ENCODE peak calls at places on chromosomes 7 and 10, in seven cellular contexts. P, Z, W, L, O, D and E are unnamed samples. For H3K4me1 and H3K9me3, the result is how much of the 10 kb centered on the place peaks cover.

GRCh38 chr10:35875281-35875680 is 233.2 kb upstream of the FZD8 start:
- DNase-seq in D (no peak), Z (no peak), P (no peak), O (no peak), L (no peak), W (no peak), E (no peak)

GRCh38 chr10:22599048-22599561 is 115.3 kb downstream of the PIP4K2A start:
- DNase-seq in P (no peak), D (no peak), W (no peak), L (no peak), O (no peak), Z (no peak), E (no peak)

GRCh38 chr10:96830511-96831199 is 1.4 kb upstream of the LCOR start:
- DNase-seq in O (peak), L (peak), P (no peak), W (peak), D (peak), Z (no peak), E (peak)

GRCh38 chr10:5447071-5447470 is 34.7 kb downstream of the NET1 start:
- DNase-seq in O (no peak), Z (no peak), L (no peak), W (no peak), D (peak), P (no peak), E (no peak)

GRCh38 chr10:74825371-74826141 is 844 bp upstream of the KAT6B start:
- DNase-seq in W (peak), Z (peak), L (no peak), D (peak), O (peak), P (no peak), E (peak)

GRCh38 chr10:14502451-14502850 is 171.7 kb upstream of the FRMD4A start:
- DNase-seq in L (no peak), D (no peak), Z (no peak), W (no peak), O (no peak), P (no peak), E (no peak)

GRCh38 chr7:39733881-39734571 is 110.7 kb downstream of the RALA start:
- DNase-seq in O (peak), W (no peak), D (no peak), L (no peak), P (no peak), Z (no peak), E (peak)

GRCh38 chr10:69057261-69057950 is 30.5 kb upstream of the SRGN start:
- DNase-seq in Z (no peak), P (peak), W (no peak), L (no peak), O (no peak), D (no peak), E (no peak)

GRCh38 chr10:42491801-42492200 is 146.6 kb downstream of the ZNF33B start:
- DNase-seq in W (no peak), Z (no peak), O (no peak), P (no peak), L (no peak), D (no peak), E (no peak)

GRCh38 chr10:42490368-42490767 is 148.0 kb downstream of the ZNF33B start:
- DNase-seq in Z (no peak), O (no peak), P (no peak), W (no peak), L (no peak), D (no peak), E (no peak)

GRCh38 chr10:42491001-42491592 is 147.3 kb downstream of the ZNF33B start:
- DNase-seq in D (no peak), P (no peak), O (no peak), Z (no peak), W (no peak), L (no peak), E (no peak)

GRCh38 chr10:42488416-42488815 is 150.0 kb downstream of the ZNF33B start:
- DNase-seq in Z (no peak), D (no peak), O (no peak), L (no peak), W (no peak), P (no peak), E (no peak)
- H3K4me1 ChIP-seq in Z (under half), D (under half), O (under half), L (under half), W (under half), P (under half), E (under half)

DNA sequence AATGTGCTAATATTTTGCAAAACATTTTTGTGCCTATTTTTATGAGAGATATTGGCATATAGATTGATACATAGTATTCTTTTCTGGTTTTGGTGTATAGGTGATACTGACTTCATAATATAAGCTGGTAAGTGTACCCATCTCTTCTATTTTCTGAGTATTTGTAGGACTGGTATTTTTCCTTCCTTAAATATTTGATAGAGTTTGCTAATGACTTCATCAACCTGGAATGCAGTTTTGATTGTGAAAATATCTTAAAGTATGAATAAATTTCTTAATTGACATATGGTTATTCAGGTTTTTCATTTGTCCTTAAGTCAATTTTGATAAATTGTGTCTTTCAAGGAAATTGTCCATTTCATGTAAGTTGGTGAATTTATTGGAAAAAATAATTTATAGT is 6.1 kb upstream of the SCRN1 start:
- DNase-seq in L (no peak), O (no peak), Z (no peak), D (no peak), W (no peak), P (no peak), E (no peak)
- H3K9me3 ChIP-seq in L (under half), O (under half), Z (under half), D (under half), W (under half), P (under half), E (under half)

DNA sequence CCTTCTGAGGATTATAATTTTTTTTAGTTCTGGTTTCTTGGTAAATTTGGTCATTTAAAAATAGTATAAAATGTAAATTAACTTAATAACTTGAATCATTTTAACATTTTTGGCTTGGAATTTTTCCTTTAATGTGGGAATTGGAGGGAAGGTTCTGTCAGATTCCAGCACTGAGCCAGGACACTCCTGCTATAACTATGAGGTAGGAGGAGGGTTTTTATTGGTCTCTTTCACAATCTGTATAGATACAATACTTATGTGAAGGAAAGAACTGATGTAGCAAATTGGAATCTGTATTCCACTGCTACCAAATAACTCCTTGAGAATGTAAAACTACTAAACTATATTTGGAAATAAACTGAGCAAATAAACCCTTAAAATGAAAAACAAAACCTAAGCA is 3.2 kb downstream of the PRKG1 start:
- DNase-seq in O (no peak), Z (no peak), P (no peak), D (no peak), L (no peak), W (no peak), E (no peak)
- H3K4me3 ChIP-seq in O (no peak), Z (peak), P (no peak), D (no peak), L (peak), W (no peak), E (no peak)

GRCh38 chr10:44961231-44961571 is 1.6 kb downstream of the RASSF4 start:
- DNase-seq in O (no peak), L (no peak), D (no peak), W (peak), Z (peak), P (no peak), E (no peak)
- H3K4me1 ChIP-seq in O (under half), L (under half), D (under half), W (under half), Z (half or more), P (half or more), E (under half)

GRCh38 chr7:153331427-153331826 is 571.9 kb downstream of the ACTR3B start:
- DNase-seq in L (no peak), P (no peak), D (no peak), Z (no peak), W (no peak), O (no peak), E (no peak)
- H3K9me3 ChIP-seq in L (under half), P (under half), D (under half), Z (under half), W (under half), O (under half), E (under half)

GRCh38 chr7:128794020-128794419 is 2.3 kb downstream of the CCDC136 start:
- DNase-seq in O (peak), Z (no peak), D (peak), L (no peak), P (no peak), W (no peak), E (no peak)

GRCh38 chr7:128791968-128792319 is at the start of gene CCDC136:
- DNase-seq in W (no peak), Z (no peak), D (no peak), O (no peak), P (no peak), L (no peak), E (no peak)

GRCh38 chr7:128793184-128793552 is 1.4 kb downstream of the CCDC136 start:
- DNase-seq in P (no peak), L (no peak), W (no peak), D (no peak), Z (no peak), O (no peak), E (no peak)

GRCh38 chr7:128791121-128791967 is 424 bp upstream of the CCDC136 start:
- DNase-seq in P (peak), D (peak), W (peak), L (peak), Z (no peak), O (peak), E (peak)

DNA sequence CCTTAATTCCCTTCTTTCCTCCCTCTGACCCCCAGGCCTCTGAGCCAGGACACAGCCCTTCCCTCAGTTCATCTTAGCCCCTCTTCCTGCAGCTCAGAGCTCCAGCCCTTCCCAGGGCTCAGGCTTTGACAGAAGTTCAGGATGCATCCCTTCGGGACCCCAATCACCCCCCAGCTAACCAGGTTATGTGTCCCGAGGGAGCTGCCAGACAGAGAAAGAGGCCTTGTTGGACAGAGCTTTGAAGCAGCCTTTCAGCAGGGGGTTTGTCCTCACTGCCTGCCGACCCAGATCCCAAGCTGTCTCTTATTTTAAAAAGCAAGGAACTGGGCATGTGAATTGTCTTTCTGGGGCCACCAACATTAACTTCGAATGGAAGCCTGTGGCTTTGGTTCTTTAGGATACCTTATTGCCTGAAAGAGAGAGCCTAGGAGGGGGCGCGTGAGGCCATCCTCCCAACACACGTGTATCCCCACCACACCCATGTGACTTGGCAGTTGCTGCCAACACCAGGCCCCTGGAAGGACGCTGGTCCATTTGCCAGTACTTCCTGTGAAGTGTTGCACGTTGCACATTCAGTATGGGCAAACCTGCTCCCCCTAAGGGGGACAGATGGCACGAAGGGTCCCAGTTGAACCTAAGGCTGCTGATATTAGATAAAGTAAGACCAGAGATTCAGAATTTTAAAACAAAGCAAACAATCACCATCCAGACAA is 859 bp downstream of the CCDC136 start:
- DNase-seq in L (no peak), D (no peak), W (no peak), Z (no peak), P (no peak), O (no peak), E (no peak)
- H3K4me3 ChIP-seq in L (no peak), D (no peak), W (no peak), Z (no peak), P (no peak), O (no peak), E (peak)

GRCh38 chr10:60767424-60767823 is 10.9 kb upstream of the CDK1 start:
- DNase-seq in W (no peak), P (no peak), L (no peak), D (no peak), O (no peak), Z (no peak), E (no peak)
- H3K4me1 ChIP-seq in W (under half), P (under half), L (under half), D (under half), O (under half), Z (under half), E (under half)

DNA sequence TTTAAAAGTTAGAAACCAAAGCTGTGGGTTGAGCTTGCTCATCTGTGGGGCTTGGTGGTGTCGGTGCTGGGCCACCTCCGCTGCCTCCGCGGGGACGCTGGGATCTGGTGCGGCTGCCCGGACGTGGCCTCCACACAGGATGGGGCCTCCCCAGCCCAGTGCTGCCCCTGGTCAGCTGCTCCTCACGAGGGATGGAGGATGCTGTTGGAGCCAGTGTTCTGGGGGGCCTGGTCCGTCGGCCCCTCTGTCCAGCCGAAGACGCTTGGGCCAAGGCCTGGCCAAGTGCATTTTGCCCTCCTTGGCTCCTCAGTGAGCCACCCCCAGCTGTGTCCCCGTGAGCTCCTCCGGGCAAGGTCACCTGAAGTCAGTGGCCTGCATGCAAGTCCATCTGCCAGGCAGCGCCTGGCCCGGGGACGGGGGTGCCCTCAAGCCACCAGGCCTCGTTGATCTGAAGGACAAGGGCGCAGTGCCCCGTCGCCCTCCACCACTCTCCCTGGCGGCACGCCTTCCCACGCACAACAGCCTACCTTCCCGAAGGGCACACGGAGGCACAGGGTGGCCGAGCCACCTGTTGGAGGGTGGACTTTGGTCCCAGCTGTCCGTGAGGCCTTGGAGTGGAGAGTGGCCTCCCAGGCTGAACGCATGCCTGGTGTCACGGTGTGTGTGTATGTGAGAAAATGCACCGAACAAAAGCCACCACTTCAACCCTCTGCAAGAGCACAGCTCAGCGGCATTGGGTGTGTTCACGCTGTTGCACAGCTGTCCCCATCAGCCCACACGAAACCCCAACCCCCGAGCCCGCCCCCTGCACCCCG is 27.3 kb downstream of the KNDC1 start:
- DNase-seq in O (no peak), D (no peak), W (no peak), P (no peak), Z (no peak), L (no peak), E (no peak)
- H3K9me3 ChIP-seq in O (under half), D (under half), W (under half), P (under half), Z (under half), L (under half), E (under half)

GRCh38 chr7:98330926-98331529 is 49.5 kb downstream of the BRI3 start:
- DNase-seq in W (no peak), L (no peak), Z (no peak), D (no peak), P (no peak), O (no peak), E (no peak)

GRCh38 chr7:98334077-98334476 is 52.6 kb downstream of the BRI3 start:
- DNase-seq in L (no peak), W (no peak), P (no peak), D (no peak), Z (no peak), O (no peak), E (no peak)

GRCh38 chr7:98324782-98325181 is 43.3 kb downstream of the BRI3 start:
- DNase-seq in L (no peak), Z (no peak), O (no peak), W (no peak), P (no peak), D (no peak), E (no peak)

GRCh38 chr7:98329974-98330373 is 48.5 kb downstream of the BRI3 start:
- DNase-seq in Z (no peak), D (no peak), W (no peak), O (no peak), P (no peak), L (no peak), E (no peak)

DNA sequence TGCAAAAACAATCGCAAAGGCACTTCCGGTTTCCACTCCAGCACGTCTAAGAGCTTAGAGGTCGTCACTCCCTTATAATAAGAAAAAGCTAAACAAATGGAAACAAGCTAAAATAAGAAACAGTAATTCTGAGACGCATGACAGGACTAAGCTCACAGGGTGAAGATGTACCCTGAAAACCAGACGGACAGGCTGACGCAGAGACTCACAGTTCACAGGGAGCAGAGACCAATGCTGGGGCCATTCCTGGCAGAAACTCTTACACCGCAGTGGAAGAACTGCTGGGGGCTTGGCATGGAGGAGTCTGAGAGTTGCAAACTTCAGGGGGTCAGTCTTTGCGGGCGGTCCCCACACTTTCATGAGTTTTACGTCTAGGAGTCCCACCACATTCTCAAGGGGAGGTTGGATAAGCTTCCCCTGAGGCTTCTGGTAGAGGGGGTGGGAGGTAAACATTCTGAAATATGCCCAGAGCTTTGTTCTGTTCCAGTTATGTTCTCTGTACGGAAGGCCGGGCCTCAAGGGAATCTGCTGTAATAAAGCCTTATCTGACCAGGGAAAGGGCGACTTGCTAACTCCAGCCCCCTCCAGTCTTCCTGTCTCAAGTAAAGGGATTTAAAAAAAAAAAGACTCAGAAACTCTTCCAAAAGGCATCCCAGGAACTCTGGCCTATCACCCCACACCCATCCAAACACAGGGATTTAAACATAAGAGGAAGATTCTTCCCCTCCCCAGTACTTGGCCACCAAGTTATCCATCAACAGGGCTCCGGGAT is 47.8 kb downstream of the BRI3 start:
- DNase-seq in Z (no peak), D (no peak), W (no peak), O (no peak), L (no peak), P (no peak), E (no peak)
- H3K4me3 ChIP-seq in Z (no peak), D (no peak), W (no peak), O (no peak), L (no peak), P (no peak), E (no peak)